ENCODE peak calls at places on chromosomes 7 and 10, in four cellular contexts. E is GM23338, D is cardiac muscle cell, F is H1. R is an unnamed sample. For H3K27me3, the result is how much of the 10 kb centered on the place peaks cover.

GRCh38 chr10:86931872-86932271 is 25.5 kb downstream of the MMRN2 start:
- DNase-seq in E (no peak), D (no peak), F (no peak), R (no peak)

GRCh38 chr7:26356929-26357792 is 65.5 kb downstream of the SNX10 start:
- DNase-seq in E (no peak), D (peak), F (no peak), R (no peak)

GRCh38 chr7:31948041-31948440 is 122.2 kb downstream of the PDE1C start:
- DNase-seq in E (no peak), D (no peak), F (no peak), R (peak)

GRCh38 chr10:85317827-85318226 is 989.4 kb downstream of the CCSER2 start:
- DNase-seq in E (peak), D (no peak), F (no peak), R (no peak)

GRCh38 chr7:118762451-118762850 is 537.9 kb downstream of the ANKRD7 start:
- DNase-seq in E (no peak), D (no peak), F (no peak), R (no peak)

GRCh38 chr10:43619368-43619767 is 13.1 kb downstream of the ZNF485 start:
- DNase-seq in E (no peak), D (no peak), F (no peak), R (no peak)

GRCh38 chr10:16945566-16945965 is 128.3 kb upstream of the RSU1 start:
- DNase-seq in E (no peak), D (peak), F (no peak), R (no peak)

GRCh38 chr7:55641811-55642210 is 69.5 kb upstream of the VOPP1 start:
- DNase-seq in E (no peak), D (no peak), F (no peak), R (no peak)

GRCh38 chr10:23522345-23522744 is 83.5 kb downstream of the OTUD1 start:
- DNase-seq in E (no peak), D (no peak), F (no peak), R (no peak)

GRCh38 chr7:50197547-50197946 is 104.5 kb upstream of the ZPBP start:
- DNase-seq in E (peak), D (no peak), F (peak), R (no peak)

GRCh38 chr10:95346715-95347401 is 56.1 kb upstream of the PDLIM1 start:
- DNase-seq in E (peak), D (peak), F (no peak), R (no peak)

GRCh38 chr7:45082031-45082830 is 6.5 kb downstream of the NACAD start:
- DNase-seq in E (no peak), D (no peak), F (no peak), R (no peak)

GRCh38 chr7:21934824-21935223 is 10.9 kb downstream of the CDCA7L start:
- DNase-seq in E (no peak), D (no peak), F (no peak), R (no peak)

GRCh38 chr7:149790146-149790548 is 16.8 kb upstream of the ZNF467 start:
- DNase-seq in E (peak), D (peak), F (no peak), R (no peak)

GRCh38 chr10:123678376-123678775 is 12.2 kb downstream of the GPR26 start:
- DNase-seq in E (peak), D (no peak), F (no peak), R (no peak)

GRCh38 chr10:131186547-131187253 is 124.8 kb downstream of the TCERG1L start:
- DNase-seq in E (no peak), D (no peak), F (no peak), R (no peak)

GRCh38 chr10:50369931-50370330 is 118.6 kb upstream of the ASAH2 start:
- DNase-seq in E (no peak), D (no peak), F (no peak), R (no peak)

GRCh38 chr10:110432814-110433565 is 64.7 kb upstream of the DUSP5 start:
- DNase-seq in E (no peak), D (no peak), F (no peak), R (no peak)

GRCh38 chr7:135510603-135511183 is 791 bp upstream of the CNOT4 start:
- DNase-seq in E (no peak), D (no peak), F (no peak), R (no peak)

GRCh38 chr7:81672872-81673271 is 97.0 kb downstream of the HGF start:
- DNase-seq in E (peak), D (no peak), F (no peak), R (no peak)

GRCh38 chr10:31962826-31963597 is 34.4 kb upstream of the ARHGAP12 start:
- DNase-seq in E (no peak), D (no peak), F (no peak), R (no peak)

GRCh38 chr10:89481662-89482061 is 53.7 kb downstream of the SLC16A12 start:
- DNase-seq in E (no peak), D (no peak), F (no peak), R (peak)

GRCh38 chr7:94635687-94636086 is 20.2 kb downstream of the SGCE start:
- DNase-seq in E (no peak), D (no peak), F (no peak), R (no peak)

GRCh38 chr7:148078126-148078525 is 512.4 kb upstream of the C7orf33 start:
- DNase-seq in E (no peak), D (no peak), F (no peak), R (no peak)

GRCh38 chr7:2353650-2354172 is 916 bp upstream of the EIF3B start:
- DNase-seq in E (peak), D (peak), F (peak), R (peak)

GRCh38 chr10:28253174-28253783 is 49.6 kb downstream of the MPP7 start:
- DNase-seq in E (no peak), D (no peak), F (no peak), R (no peak)

GRCh38 chr10:114525368-114525949 is 121.2 kb upstream of the AFAP1L2 start:
- DNase-seq in E (no peak), D (peak), F (no peak), R (no peak)

GRCh38 chr10:33722067-33722466 is 387.6 kb upstream of the NRP1 start:
- DNase-seq in E (peak), D (no peak), F (no peak), R (no peak)

GRCh38 chr7:130417215-130417614 is 23.6 kb downstream of the CEP41 start:
- DNase-seq in E (no peak), D (no peak), F (no peak), R (no peak)

DNA sequence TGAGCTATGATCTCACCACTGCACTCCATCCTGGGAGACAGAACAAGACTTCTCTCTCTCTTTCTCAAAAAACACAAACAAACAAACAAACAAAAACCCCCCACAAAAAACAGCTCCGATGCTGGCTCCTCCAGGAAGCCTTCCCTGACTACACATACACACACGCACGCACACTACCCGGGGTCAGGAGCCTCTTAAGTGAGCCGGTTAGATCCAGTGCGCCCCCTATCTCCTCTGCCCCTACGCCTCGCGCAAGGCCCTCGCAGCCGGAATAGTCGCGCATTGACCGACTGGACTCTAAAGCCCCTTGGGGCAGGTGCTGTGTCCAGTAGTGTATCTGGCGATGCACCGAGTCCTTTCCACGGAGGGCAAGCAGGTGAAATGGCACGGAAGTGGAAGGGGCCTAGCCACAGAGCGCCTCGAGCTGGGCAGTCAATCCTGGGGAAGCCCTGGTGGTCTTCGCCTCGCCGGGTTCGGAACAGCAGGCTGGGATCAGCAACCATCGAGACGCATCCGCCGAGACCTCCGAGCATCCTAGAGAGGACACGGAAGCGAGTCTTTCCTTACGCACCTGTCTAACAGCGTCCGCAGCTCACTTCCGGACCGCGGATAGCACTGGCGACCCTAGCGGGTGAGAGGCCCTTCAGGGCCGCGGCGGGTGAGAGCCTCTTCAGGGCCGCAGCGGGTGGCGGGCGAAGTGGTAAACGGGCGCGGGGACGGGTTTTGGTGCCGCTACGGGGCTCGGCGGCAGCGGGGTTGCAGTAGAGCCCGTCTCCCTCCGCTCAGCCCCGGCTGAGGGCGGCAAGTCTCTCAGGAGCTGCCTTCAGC is at the start of gene ZSCAN25:
- DNase-seq in E (peak), D (peak), F (peak), R (peak)
- TF ChIP-seq CTCF in E (peak), D (peak), F (peak), R (peak)

GRCh38 chr7:1056006-1056784 is 11.8 kb downstream of the GPR146 start:
- DNase-seq in E (no peak), D (no peak), F (no peak), R (no peak)
- H3K4me3 ChIP-seq in E (no peak), D (no peak), F (no peak), R (no peak)

DNA sequence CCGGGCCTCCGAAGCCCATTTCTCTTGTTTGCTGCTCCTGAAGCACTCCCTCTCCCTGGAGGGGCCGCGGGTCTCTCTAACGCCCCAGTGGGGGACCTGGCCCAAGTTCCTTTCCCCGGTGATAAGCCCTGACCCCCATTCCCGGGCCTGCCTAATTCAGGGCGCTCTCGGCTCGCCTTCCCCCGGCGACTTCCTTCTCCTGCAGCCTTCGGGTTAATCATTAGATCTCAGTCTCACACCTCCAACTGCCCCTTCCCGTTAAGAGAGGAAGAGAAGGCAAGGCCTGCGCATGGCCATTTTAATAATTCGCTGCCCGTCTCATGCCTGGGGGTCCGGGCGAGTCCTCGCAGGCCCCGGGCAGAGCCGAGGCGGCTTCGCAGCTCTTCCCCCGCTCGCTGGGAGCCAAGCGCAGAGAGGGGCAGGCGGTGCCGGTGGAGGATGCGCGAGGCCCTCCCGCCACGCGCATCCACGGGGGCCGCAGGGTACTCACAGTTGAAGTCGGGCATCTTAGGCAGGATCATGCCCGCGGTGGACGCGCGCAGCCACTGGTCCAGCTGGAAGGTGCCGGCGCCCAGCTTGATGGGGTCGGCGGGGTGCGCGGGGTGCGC is 1.2 kb downstream of the MNX1 start:
- DNase-seq in E (no peak), D (no peak), F (no peak), R (no peak)
- H3K27me3 ChIP-seq in E (half or more), D (half or more), F (half or more), R (half or more)

DNA sequence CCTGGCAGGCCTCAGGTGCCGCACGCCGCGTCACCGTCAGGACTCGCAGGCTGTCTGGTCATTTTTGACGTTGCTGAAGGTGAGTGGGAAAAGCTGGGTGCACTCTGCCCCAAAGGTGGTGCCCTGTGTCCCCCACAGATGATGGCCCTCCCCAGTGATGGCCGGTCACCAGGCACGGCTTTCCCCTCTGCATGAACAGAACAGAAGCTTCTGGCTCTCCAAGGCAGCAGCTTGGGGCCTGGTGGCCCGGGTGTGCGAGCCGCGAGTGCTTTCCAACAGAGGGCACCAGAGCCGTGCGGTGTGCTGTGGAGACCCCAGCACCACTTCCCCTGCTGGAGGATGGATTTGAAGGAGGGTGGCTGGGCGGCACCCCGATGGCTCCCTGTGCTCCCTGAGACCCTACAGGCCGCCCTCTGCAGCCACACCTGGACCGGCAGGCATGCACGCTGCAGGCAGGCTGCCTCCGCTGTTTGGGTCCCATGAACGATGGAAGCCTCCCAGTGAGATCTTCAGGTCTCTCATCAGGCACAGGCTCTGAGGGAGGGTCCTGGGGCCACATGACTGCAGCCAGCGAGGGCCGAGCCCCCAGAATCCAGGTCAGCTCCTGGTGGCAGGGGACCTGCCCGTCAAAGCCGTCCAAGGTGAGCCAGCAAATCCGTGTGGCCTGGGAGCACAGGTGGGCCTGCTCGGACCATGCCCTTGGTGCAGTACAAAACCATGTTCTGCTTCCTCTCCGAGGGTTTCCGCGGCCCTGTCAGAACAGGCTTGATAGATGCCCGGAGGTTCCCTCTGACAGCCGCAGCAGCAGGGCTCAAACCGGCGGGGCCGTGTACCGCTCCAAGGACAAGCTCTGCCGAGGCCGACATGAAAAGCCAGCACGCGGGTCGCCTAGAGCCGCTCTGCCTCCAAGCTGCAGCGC is 195.4 kb downstream of the EBF3 start:
- DNase-seq in E (peak), D (peak), F (peak), R (no peak)
- TF ChIP-seq CTCF in E (peak), D (no peak), F (peak), R (no peak)

DNA sequence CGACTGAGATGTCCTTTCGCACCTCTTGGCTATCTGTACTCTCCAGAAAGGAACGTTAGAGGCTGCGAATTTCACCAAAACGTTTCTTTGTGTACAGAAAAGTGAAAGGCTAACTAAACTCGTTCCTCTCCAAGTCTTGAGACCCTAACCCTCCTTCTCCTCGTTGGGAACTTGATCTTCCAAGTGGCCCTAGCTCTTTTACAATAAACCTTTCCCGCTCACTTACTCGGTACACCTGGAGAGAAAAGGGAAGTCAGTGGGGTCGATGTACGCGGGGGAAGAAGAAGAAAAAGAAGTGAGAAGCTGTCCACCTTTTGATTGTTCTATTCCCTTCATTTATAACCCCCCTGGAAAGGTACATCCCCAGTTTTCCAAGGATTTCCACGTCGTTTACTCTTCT is 164.9 kb upstream of the PPP1R3A start:
- DNase-seq in E (no peak), D (peak), F (no peak), R (no peak)
- H3K4me3 ChIP-seq in E (peak), D (peak), F (peak), R (no peak)

R was measured in BJ.